ENCODE peak calls at places on chromosome 13, in seven cellular contexts. A is natural killer cell treated with Interleukin-12 subunit alpha and Interleukin-12 subunit beta and Interleukin-15 and Interleukin-18, amount 100 ng/mL, for 72 hours; Y is NCI-H2171; L is activated CD4-positive, alpha-beta T cell treated with anti-CD3 and anti-CD28 coated beads for 24 hours; P is iPS-NIHi11; C is SJCRH30; J is left ventricle myocardium superior. E is an unnamed sample.

GRCh38 chr13:29428310-29428991 is 167.0 kb downstream of the SLC7A1 start:
- DNase-seq in A (no peak), J (peak; percentile 81), Y (no peak), P (peak; percentile 71), C (peak; percentile 80), L (no peak), E (no peak)

GRCh38 chr13:25971499-25972145 is 80.2 kb downstream of the SHISA2 start:
- DNase-seq in Y (no peak), L (no peak), A (no peak), C (no peak), J (no peak), P (no peak), E (no peak)

GRCh38 chr13:106986033-106986484 is 418.1 kb upstream of the ARGLU1 start:
- DNase-seq in P (peak; percentile 15), C (peak; percentile 75), Y (no peak), L (no peak), J (no peak), A (no peak), E (no peak)

GRCh38 chr13:99974296-99974938 is 2.9 kb upstream of the ZIC5 start:
- DNase-seq in J (no peak), C (no peak), A (no peak), L (no peak), Y (no peak), P (no peak), E (no peak)

GRCh38 chr13:32443111-32443510 is 15.2 kb upstream of the N4BP2L1 start:
- DNase-seq in A (no peak), L (no peak), P (no peak), J (no peak), C (peak; percentile 28), Y (no peak), E (no peak)

GRCh38 chr13:114080739-114081561 is 51.5 kb downstream of the RASA3 start:
- DNase-seq in Y (no peak), A (no peak), P (no peak), C (no peak), J (no peak), L (no peak), E (no peak)

GRCh38 chr13:101875717-101876393 is 423.4 kb downstream of the ITGBL1 start:
- DNase-seq in Y (no peak), L (no peak), P (no peak), C (peak; percentile 93), J (no peak), A (no peak), E (no peak)

GRCh38 chr13:52599853-52600603 is 42.2 kb upstream of the HNRNPA1L2 start:
- DNase-seq in P (peak; percentile 83), A (no peak), C (peak; percentile 38), L (no peak), J (peak; percentile 71), Y (peak; percentile 36), E (no peak)

GRCh38 chr13:43865892-43866291 is 13.6 kb downstream of the CCDC122 start:
- DNase-seq in J (no peak), A (no peak), Y (no peak), C (no peak), P (no peak), L (no peak), E (no peak)

GRCh38 chr13:37492741-37493514 is 105.6 kb downstream of the POSTN start:
- DNase-seq in J (no peak), A (no peak), L (no peak), C (peak; percentile 35), Y (no peak), P (peak; percentile 14), E (no peak)

GRCh38 chr13:58302349-58302748 is 670.8 kb downstream of the PCDH17 start:
- DNase-seq in L (no peak), C (no peak), A (no peak), J (no peak), Y (no peak), P (no peak), E (no peak)

GRCh38 chr13:79723462-79724116 is 242.6 kb downstream of the NDFIP2 start:
- DNase-seq in J (peak; percentile 28), L (no peak), P (no peak), A (no peak), C (peak; percentile 73), Y (no peak), E (no peak)

GRCh38 chr13:113608967-113609533 is 24.5 kb downstream of the TFDP1 start:
- DNase-seq in P (no peak), L (no peak), Y (no peak), J (no peak), C (no peak), A (no peak), E (no peak)

GRCh38 chr13:46149272-46150133 is 32.5 kb downstream of the LCP1 start:
- DNase-seq in J (no peak), C (no peak), Y (no peak), L (no peak), P (no peak), A (no peak), E (no peak)

GRCh38 chr13:51823351-51823750 is 19.4 kb upstream of the DHRS12 start:
- DNase-seq in Y (no peak), C (no peak), P (no peak), A (no peak), J (no peak), L (no peak), E (no peak)

GRCh38 chr13:110263906-110264305 is 43.1 kb downstream of the COL4A1 start:
- DNase-seq in P (no peak), C (no peak), L (no peak), Y (no peak), A (no peak), J (peak; percentile 75), E (no peak)

GRCh38 chr13:23728807-23729206 is 158.6 kb downstream of the TNFRSF19 start:
- DNase-seq in C (no peak), Y (no peak), P (no peak), A (no peak), J (no peak), L (no peak), E (no peak)

GRCh38 chr13:106680796-106681482 is 113.0 kb upstream of the ARGLU1 start:
- DNase-seq in J (no peak), P (peak; percentile 62), L (no peak), C (no peak), Y (no peak), A (no peak), E (no peak)

GRCh38 chr13:72782717-72783116 is 784 bp downstream of the PIBF1 start:
- DNase-seq in L (no peak), Y (no peak), C (peak; percentile 14), J (no peak), A (no peak), P (no peak), E (no peak)

GRCh38 chr13:27712421-27712820 is 79.9 kb upstream of the GSX1 start:
- DNase-seq in C (peak; percentile 25), A (no peak), L (no peak), P (no peak), J (peak; percentile 38), Y (no peak), E (no peak)

GRCh38 chr13:114268344-114269280 is 12.8 kb upstream of the UPF3A start:
- DNase-seq in Y (no peak), J (no peak), C (no peak), A (peak; percentile 73), L (no peak), P (no peak), E (no peak)

GRCh38 chr13:109840201-109840892 is 54.0 kb upstream of the IRS2 start:
- DNase-seq in P (no peak), A (no peak), C (peak; percentile 87), Y (no peak), J (no peak), L (peak; percentile 0), E (no peak)

GRCh38 chr13:78160793-78161192 is 242.2 kb upstream of the EDNRB start:
- DNase-seq in P (no peak), C (peak; percentile 67), A (no peak), J (no peak), Y (no peak), L (no peak), E (no peak)

GRCh38 chr13:71851541-71851940 is 15.5 kb downstream of the DACH1 start:
- DNase-seq in Y (no peak), P (no peak), C (no peak), A (no peak), J (no peak), L (no peak), E (no peak)

GRCh38 chr13:42378383-42378780 is 106.4 kb downstream of the AKAP11 start:
- DNase-seq in J (no peak), C (no peak), Y (no peak), A (peak; percentile 80), P (no peak), L (no peak), E (no peak)

GRCh38 chr13:37069597-37070103 is 10.2 kb upstream of the SUPT20H start:
- DNase-seq in A (no peak), P (no peak), J (no peak), C (no peak), Y (no peak), L (no peak), E (no peak)

E was measured in NCI-H1694.